ENCODE peak calls at places on chromosomes 6 and 20, in eight cellular contexts. P is HCT116, G is GM12878, F is GM23338, S is upper lobe of left lung, I is Panc1, W is HepG2, K is K562. A is an unnamed sample.

GRCh38 chr6:119742188-119742803 is 392.7 kb upstream of the MAN1A1 start:
- ATAC-seq in P (peak; percentile 93), G (peak; percentile 98), F (peak; percentile 93), S (no peak), I (peak; percentile 85), W (peak; percentile 99), K (peak; percentile 98), A (no peak)

GRCh38 chr6:45212976-45213375 is 115.2 kb upstream of the RUNX2 start:
- ATAC-seq in P (no peak), G (no peak), F (peak; percentile 60), S (no peak), I (no peak), W (no peak), K (no peak), A (no peak)

GRCh38 chr6:19368511-19368910 is 468.7 kb upstream of the ID4 start:
- ATAC-seq in P (peak; percentile 57), G (no peak), F (no peak), S (no peak), I (no peak), W (no peak), K (no peak), A (no peak)

GRCh38 chr20:23679448-23680092 is 9.3 kb downstream of the CST4 start:
- ATAC-seq in P (no peak), G (no peak), F (no peak), S (no peak), I (no peak), W (no peak), K (no peak), A (no peak)

GRCh38 chr6:89745728-89746127 is 73.9 kb downstream of the MDN1 start:
- ATAC-seq in P (no peak), G (no peak), F (no peak), S (no peak), I (no peak), W (no peak), K (no peak), A (no peak)

GRCh38 chr20:137668-138131 is 4.7 kb upstream of the DEFB126 start:
- ATAC-seq in P (peak; percentile 78), G (peak; percentile 68), F (peak; percentile 38), S (no peak), I (no peak), W (peak; percentile 92), K (peak; percentile 76), A (no peak)

GRCh38 chr6:46511320-46511719 is 20.1 kb upstream of the RCAN2 start:
- ATAC-seq in P (no peak), G (no peak), F (no peak), S (no peak), I (no peak), W (no peak), K (no peak), A (no peak)

GRCh38 chr20:34129518-34130162 is 17.6 kb upstream of the EIF2S2 start:
- ATAC-seq in P (peak; percentile 96), G (peak; percentile 96), F (peak; percentile 97), S (peak; percentile 90), I (peak; percentile 96), W (peak; percentile 94), K (peak; percentile 94), A (peak; percentile 72)

GRCh38 chr6:112279044-112279916 is 24.9 kb upstream of the LAMA4 start:
- ATAC-seq in P (no peak), G (no peak), F (no peak), S (no peak), I (no peak), W (no peak), K (no peak), A (peak; percentile 34)

GRCh38 chr6:52749546-52750152 is 13.6 kb downstream of the GSTA2 start:
- ATAC-seq in P (no peak), G (no peak), F (peak; percentile 91), S (no peak), I (no peak), W (peak; percentile 30), K (peak; percentile 62), A (no peak)

GRCh38 chr6:37141291-37142046 is 28.5 kb upstream of the PIM1 start:
- ATAC-seq in P (no peak), G (peak; percentile 44), F (peak; percentile 51), S (no peak), I (no peak), W (no peak), K (no peak), A (no peak)

GRCh38 chr6:53065266-53066058 is at the start of gene FBXO9:
- ATAC-seq in P (peak; percentile 68), G (peak; percentile 75), F (peak; percentile 62), S (peak; percentile 80), I (peak; percentile 78), W (peak; percentile 70), K (peak; percentile 69), A (peak; percentile 64)

GRCh38 chr6:167733740-167734661 is 92.7 kb upstream of the AFDN start:
- ATAC-seq in P (no peak), G (peak; percentile 74), F (no peak), S (no peak), I (no peak), W (peak; percentile 85), K (no peak), A (peak; percentile 83)

GRCh38 chr6:77072694-77073409 is 390.4 kb downstream of the HTR1B start:
- ATAC-seq in P (no peak), G (no peak), F (no peak), S (no peak), I (no peak), W (no peak), K (no peak), A (no peak)
- TF ChIP-seq POLR2AphosphoS5 in P (no peak), G (no peak), F (no peak), S (no peak), I (no peak), W (no peak), K (no peak), A (no peak)

DNA sequence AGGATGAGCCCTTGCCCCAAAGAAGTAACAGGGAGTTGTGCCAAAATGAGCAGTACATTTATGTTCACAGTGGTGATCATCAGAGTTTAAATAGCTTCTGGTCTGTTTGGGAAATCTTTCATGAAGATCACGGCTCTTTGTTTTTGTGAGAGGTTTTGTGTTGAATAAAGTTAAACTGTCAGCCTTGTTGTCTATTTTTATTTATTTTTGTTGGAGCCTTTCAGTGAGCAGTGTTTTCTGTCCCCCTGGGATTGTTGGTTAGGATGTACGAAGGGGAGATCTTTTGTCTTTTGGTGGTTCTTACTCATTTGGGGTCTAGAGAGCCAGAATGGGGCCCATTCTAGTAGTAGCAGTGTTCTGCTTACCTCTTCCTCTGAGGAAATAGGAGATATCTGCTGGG is 157.2 kb downstream of the JARID2 start:
- ATAC-seq in P (no peak), G (peak; percentile 23), F (no peak), S (no peak), I (no peak), W (no peak), K (no peak), A (no peak)
- H3K4me3 ChIP-seq in P (no peak overlapping the region), G (no peak overlapping the region), F (peak overlapping the region; percentile 3), S (no peak overlapping the region), I (no peak overlapping the region), W (no peak overlapping the region), K (no peak overlapping the region), A (no peak overlapping the region)

GRCh38 chr6:30883476-30883742 is 910 bp upstream of the DDR1 start:
- ATAC-seq in P (peak; percentile 0), G (peak; percentile 9), F (no peak), S (no peak), I (peak; percentile 1), W (peak; percentile 5), K (no peak), A (no peak)
- H3K4me1 ChIP-seq in P (peaks cover 48% of the 10 kb centered on the region), G (peaks cover 38% of the 10 kb centered on the region), F (peaks cover 55% of the 10 kb centered on the region), S (peaks cover 31% of the 10 kb centered on the region), I (peaks cover 46% of the 10 kb centered on the region), W (peaks cover 59% of the 10 kb centered on the region), K (peaks cover 66% of the 10 kb centered on the region), A (peaks cover 62% of the 10 kb centered on the region)

DNA sequence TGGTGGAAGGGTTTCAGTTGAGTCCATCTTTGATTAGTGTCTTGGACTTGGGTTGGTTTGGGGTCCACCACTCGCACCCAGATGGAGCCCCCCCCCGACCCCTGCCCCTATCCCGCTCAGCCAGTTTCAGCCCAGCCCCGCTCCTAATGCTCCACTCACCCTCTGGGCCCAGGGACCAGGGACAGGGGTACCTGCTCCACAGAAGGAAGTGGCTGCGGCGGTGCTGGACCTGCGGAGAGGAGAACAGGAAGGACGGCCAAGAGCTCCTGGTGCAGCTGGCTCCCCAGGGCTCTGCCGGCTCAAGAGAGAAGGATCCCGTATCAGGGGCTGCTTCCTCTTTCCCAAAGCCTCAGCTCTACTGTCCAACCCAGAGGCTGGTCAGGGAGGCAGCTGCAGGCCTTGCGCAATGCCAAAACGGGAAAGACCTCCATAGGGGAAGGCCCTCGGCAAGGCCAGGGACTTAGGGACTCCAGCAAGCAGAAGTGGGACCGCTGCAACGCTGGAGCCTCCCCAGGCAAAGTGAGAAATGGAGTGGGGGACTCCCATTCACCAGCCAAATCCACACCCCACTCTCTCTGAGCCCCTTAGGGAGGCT is at the start of gene SIGLEC1:
- ATAC-seq in P (no peak), G (no peak), F (no peak), S (peak; percentile 56), I (no peak), W (no peak), K (no peak), A (peak; percentile 38)
- TF ChIP-seq POLR2AphosphoS5 in P (no peak), G (no peak), F (no peak), S (no peak), I (no peak), W (no peak), K (no peak), A (no peak)

GRCh38 chr6:42704251-42704936 is 18.0 kb downstream of the PRPH2 start:
- ATAC-seq in P (no peak), G (no peak), F (peak; percentile 84), S (no peak), I (peak; percentile 27), W (peak; percentile 67), K (peak; percentile 71), A (peak; percentile 76)
- H3K4me3 ChIP-seq in P (no peak overlapping the region), G (no peak overlapping the region), F (peak overlapping the region; percentile 50), S (no peak overlapping the region), I (no peak overlapping the region), W (peak overlapping the region; percentile 47), K (no peak overlapping the region), A (no peak overlapping the region)

DNA sequence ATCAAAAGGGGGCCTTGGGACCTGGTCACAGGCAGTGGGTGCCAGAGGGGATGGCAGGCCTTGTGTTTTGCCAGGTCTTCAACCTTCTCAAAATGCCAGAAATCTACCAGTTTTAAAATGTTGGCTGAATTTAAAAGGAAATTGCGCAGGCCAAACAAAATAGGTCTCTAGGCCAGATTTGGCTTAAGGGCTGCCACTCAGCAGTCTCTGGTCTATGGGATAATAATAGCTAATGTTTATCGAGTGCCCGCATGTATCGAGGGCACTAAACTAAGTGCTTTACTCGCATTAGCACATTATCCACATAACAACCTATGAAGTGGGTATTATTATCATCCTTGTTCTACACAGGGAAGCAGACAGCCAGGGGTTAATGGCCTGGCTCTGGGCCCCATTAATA is 11.0 kb downstream of the E2F3 start:
- ATAC-seq in P (no peak), G (no peak), F (no peak), S (no peak), I (no peak), W (no peak), K (no peak), A (no peak)
- H3K4me1 ChIP-seq in P (no peaks in the 10 kb centered on the region), G (peaks cover 43% of the 10 kb centered on the region), F (peaks cover 56% of the 10 kb centered on the region), S (no peaks in the 10 kb centered on the region), I (peaks cover 10% of the 10 kb centered on the region), W (peaks cover 26% of the 10 kb centered on the region), K (peaks cover 97% of the 10 kb centered on the region), A (no peaks in the 10 kb centered on the region)

A was measured in gastroesophageal sphincter.